ENCODE peak calls at places on chromosomes 4 and X, in eight cellular contexts. One of them, this sample, is unnamed.

GRCh38 chr4:6487466-6487865 is 15.1 kb upstream of the PPP2R2C start:
- DNase-seq in astrocyte: no peak
- DNase-seq in foreskin fibroblast: no peak
- DNase-seq in left lung: no peak
- DNase-seq in AG10803: no peak
- DNase-seq in astrocyte of the spinal cord: no peak
- DNase-seq in nephron progenitor cell: no peak
- DNase-seq in spleen: no peak
- DNase-seq in this sample: no peak

GRCh38 chr4:26632916-26633315 is 49.0 kb downstream of the TBC1D19 start:
- DNase-seq in AG10803: peak; percentile 30
- DNase-seq in astrocyte of the spinal cord: no peak
- DNase-seq in spleen: no peak
- DNase-seq in left lung: no peak
- DNase-seq in foreskin fibroblast: peak; percentile 44
- DNase-seq in nephron progenitor cell: no peak
- DNase-seq in astrocyte: no peak
- DNase-seq in this sample: no peak

GRCh38 chr4:137621056-137621455 is 88.8 kb upstream of the PCDH18 start:
- DNase-seq in foreskin fibroblast: no peak
- DNase-seq in spleen: no peak
- DNase-seq in left lung: no peak
- DNase-seq in astrocyte: peak; percentile 8
- DNase-seq in AG10803: no peak
- DNase-seq in astrocyte of the spinal cord: peak; percentile 19
- DNase-seq in nephron progenitor cell: peak; percentile 19
- DNase-seq in this sample: peak; percentile 43

GRCh38 chr4:27861381-27861787 is 1000.7 kb downstream of the STIM2 start:
- DNase-seq in AG10803: peak; percentile 1
- DNase-seq in astrocyte: no peak
- DNase-seq in foreskin fibroblast: peak; percentile 0
- DNase-seq in spleen: no peak
- DNase-seq in astrocyte of the spinal cord: peak; percentile 44
- DNase-seq in nephron progenitor cell: peak; percentile 31
- DNase-seq in left lung: no peak
- DNase-seq in this sample: no peak

GRCh38 chr4:2186133-2186864 is 55.6 kb downstream of the HAUS3 start:
- DNase-seq in astrocyte: no peak
- DNase-seq in nephron progenitor cell: peak; percentile 10
- DNase-seq in left lung: no peak
- DNase-seq in astrocyte of the spinal cord: peak; percentile 7
- DNase-seq in AG10803: no peak
- DNase-seq in spleen: no peak
- DNase-seq in foreskin fibroblast: peak; percentile 55
- DNase-seq in this sample: no peak

GRCh38 chrX:87664381-87664780 is 146.8 kb downstream of the KLHL4 start:
- DNase-seq in nephron progenitor cell: no peak
- DNase-seq in foreskin fibroblast: peak; percentile 0
- DNase-seq in AG10803: no peak
- DNase-seq in left lung: no peak
- DNase-seq in spleen: no peak
- DNase-seq in astrocyte: no peak
- DNase-seq in astrocyte of the spinal cord: peak; percentile 39
- DNase-seq in this sample: no peak

GRCh38 chr4:89069481-89069880 is 12.5 kb upstream of the FAM13A start:
- DNase-seq in left lung: no peak
- DNase-seq in spleen: no peak
- DNase-seq in astrocyte: no peak
- DNase-seq in foreskin fibroblast: no peak
- DNase-seq in nephron progenitor cell: no peak
- DNase-seq in AG10803: no peak
- DNase-seq in astrocyte of the spinal cord: no peak
- DNase-seq in this sample: no peak

GRCh38 chrX:37825225-37825842 is 22.0 kb downstream of the DYNLT3 start:
- DNase-seq in foreskin fibroblast: peak; percentile 51
- DNase-seq in astrocyte: no peak
- DNase-seq in left lung: no peak
- DNase-seq in AG10803: peak; percentile 25
- DNase-seq in nephron progenitor cell: peak; percentile 37
- DNase-seq in astrocyte of the spinal cord: peak; percentile 43
- DNase-seq in spleen: no peak
- DNase-seq in this sample: peak; percentile 43

GRCh38 chr4:175298119-175298518 is 380.0 kb downstream of the ADAM29 start:
- DNase-seq in astrocyte: peak; percentile 4
- DNase-seq in left lung: no peak
- DNase-seq in spleen: no peak
- DNase-seq in foreskin fibroblast: peak; percentile 54
- DNase-seq in astrocyte of the spinal cord: peak; percentile 53
- DNase-seq in AG10803: peak; percentile 16
- DNase-seq in nephron progenitor cell: no peak
- DNase-seq in this sample: no peak

GRCh38 chrX:21691512-21692018 is 33.4 kb upstream of the KLHL34 start:
- DNase-seq in foreskin fibroblast: no peak
- DNase-seq in astrocyte: no peak
- DNase-seq in nephron progenitor cell: no peak
- DNase-seq in spleen: no peak
- DNase-seq in AG10803: no peak
- DNase-seq in astrocyte of the spinal cord: no peak
- DNase-seq in left lung: no peak
- DNase-seq in this sample: no peak

GRCh38 chrX:19604375-19604774 is 89.1 kb upstream of the MAP3K15 start:
- DNase-seq in foreskin fibroblast: no peak
- DNase-seq in astrocyte of the spinal cord: no peak
- DNase-seq in nephron progenitor cell: no peak
- DNase-seq in left lung: no peak
- DNase-seq in spleen: no peak
- DNase-seq in AG10803: no peak
- DNase-seq in astrocyte: no peak
- DNase-seq in this sample: no peak

GRCh38 chr4:120348521-120348920 is 281.9 kb upstream of the MAD2L1 start:
- DNase-seq in AG10803: no peak
- DNase-seq in astrocyte: no peak
- DNase-seq in nephron progenitor cell: no peak
- DNase-seq in foreskin fibroblast: peak; percentile 61
- DNase-seq in spleen: no peak
- DNase-seq in left lung: no peak
- DNase-seq in astrocyte of the spinal cord: no peak
- DNase-seq in this sample: no peak

GRCh38 chr4:52173470-52174055 is 122.5 kb downstream of the SPATA18 start:
- DNase-seq in astrocyte of the spinal cord: no peak
- DNase-seq in foreskin fibroblast: peak; percentile 82
- DNase-seq in left lung: peak; percentile 39
- DNase-seq in astrocyte: no peak
- DNase-seq in nephron progenitor cell: no peak
- DNase-seq in AG10803: peak; percentile 78
- DNase-seq in spleen: no peak
- DNase-seq in this sample: no peak

GRCh38 chr4:129218355-129218754 is 122.4 kb downstream of the C4orf33 start:
- DNase-seq in astrocyte: no peak
- DNase-seq in spleen: no peak
- DNase-seq in foreskin fibroblast: no peak
- DNase-seq in astrocyte of the spinal cord: peak; percentile 48
- DNase-seq in left lung: no peak
- DNase-seq in nephron progenitor cell: peak; percentile 7
- DNase-seq in AG10803: no peak
- DNase-seq in this sample: no peak

GRCh38 chr4:3644849-3645627 is 112.8 kb upstream of the LRPAP1 start:
- DNase-seq in left lung: no peak
- DNase-seq in spleen: no peak
- DNase-seq in foreskin fibroblast: peak; percentile 43
- DNase-seq in nephron progenitor cell: no peak
- DNase-seq in astrocyte of the spinal cord: no peak
- DNase-seq in AG10803: peak; percentile 35
- DNase-seq in astrocyte: peak; percentile 12
- DNase-seq in this sample: no peak

GRCh38 chr4:183790661-183791060 is 114.4 kb upstream of the STOX2 start:
- DNase-seq in foreskin fibroblast: no peak
- DNase-seq in astrocyte of the spinal cord: no peak
- DNase-seq in left lung: no peak
- DNase-seq in spleen: no peak
- DNase-seq in AG10803: no peak
- DNase-seq in nephron progenitor cell: no peak
- DNase-seq in astrocyte: no peak
- DNase-seq in this sample: no peak

GRCh38 chr4:183401473-183401872 is 43.0 kb upstream of the CDKN2AIP start:
- DNase-seq in nephron progenitor cell: no peak
- DNase-seq in foreskin fibroblast: no peak
- DNase-seq in left lung: no peak
- DNase-seq in AG10803: no peak
- DNase-seq in astrocyte of the spinal cord: no peak
- DNase-seq in astrocyte: no peak
- DNase-seq in spleen: no peak
- DNase-seq in this sample: no peak

GRCh38 chr4:41219421-41219950 is 5.1 kb upstream of the APBB2 start:
- DNase-seq in left lung: no peak
- DNase-seq in astrocyte: no peak
- DNase-seq in spleen: no peak
- DNase-seq in AG10803: no peak
- DNase-seq in nephron progenitor cell: no peak
- DNase-seq in astrocyte of the spinal cord: no peak
- DNase-seq in foreskin fibroblast: no peak
- DNase-seq in this sample: no peak

GRCh38 chr4:3045500-3045850 is 28.9 kb downstream of the HTT-AS start:
- DNase-seq in foreskin fibroblast: peak; percentile 24
- DNase-seq in AG10803: peak; percentile 64
- DNase-seq in nephron progenitor cell: no peak
- DNase-seq in left lung: peak; percentile 85
- DNase-seq in spleen: peak; percentile 94
- DNase-seq in astrocyte: peak; percentile 51
- DNase-seq in astrocyte of the spinal cord: peak; percentile 38
- DNase-seq in this sample: no peak

GRCh38 chrX:11478036-11478435 is 184.8 kb downstream of the AMELX start:
- DNase-seq in nephron progenitor cell: no peak
- DNase-seq in astrocyte of the spinal cord: no peak
- DNase-seq in spleen: no peak
- DNase-seq in foreskin fibroblast: no peak
- DNase-seq in AG10803: no peak
- DNase-seq in astrocyte: no peak
- DNase-seq in left lung: no peak
- DNase-seq in this sample: no peak

GRCh38 chrX:11470231-11470630 is 177.0 kb downstream of the AMELX start:
- DNase-seq in AG10803: peak; percentile 77
- DNase-seq in spleen: no peak
- DNase-seq in left lung: no peak
- DNase-seq in astrocyte: peak; percentile 92
- DNase-seq in nephron progenitor cell: no peak
- DNase-seq in astrocyte of the spinal cord: peak; percentile 92
- DNase-seq in foreskin fibroblast: peak; percentile 82
- DNase-seq in this sample: no peak

GRCh38 chrX:13669246-13669689 is 16.3 kb downstream of the TCEANC start:
- DNase-seq in left lung: peak; percentile 67
- DNase-seq in astrocyte of the spinal cord: peak; percentile 96
- DNase-seq in astrocyte: peak; percentile 96
- DNase-seq in nephron progenitor cell: no peak
- DNase-seq in foreskin fibroblast: peak; percentile 77
- DNase-seq in spleen: no peak
- DNase-seq in AG10803: peak; percentile 95
- DNase-seq in this sample: no peak

GRCh38 chr4:143348233-143349077 is 11.8 kb downstream of the GAB1 start:
- DNase-seq in spleen: no peak
- DNase-seq in left lung: no peak
- DNase-seq in nephron progenitor cell: no peak
- DNase-seq in astrocyte of the spinal cord: no peak
- DNase-seq in astrocyte: no peak
- DNase-seq in AG10803: no peak
- DNase-seq in foreskin fibroblast: no peak
- DNase-seq in this sample: no peak

DNA sequence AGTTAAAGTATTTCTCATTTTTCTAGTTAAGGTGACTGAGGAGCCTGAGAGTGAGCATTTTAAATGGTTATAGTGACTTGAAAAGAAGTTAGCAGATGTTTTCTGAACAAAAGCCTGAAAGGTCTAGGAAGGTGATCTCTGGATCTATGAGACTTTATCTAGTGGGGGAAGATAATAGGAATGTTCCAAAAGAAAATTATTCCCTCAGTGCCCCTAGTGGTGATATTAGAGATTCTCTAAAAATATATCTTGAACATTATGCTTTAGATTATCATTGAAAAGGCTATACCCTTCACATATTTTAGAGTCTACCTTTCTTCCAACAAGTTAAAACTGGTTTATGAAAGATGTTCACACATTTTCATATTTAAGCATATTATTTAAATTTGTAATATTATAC is 69.0 kb upstream of the SPANXN1 start:
- DNase-seq in astrocyte: no peak
- DNase-seq in left lung: no peak
- DNase-seq in foreskin fibroblast: no peak
- DNase-seq in nephron progenitor cell: no peak
- DNase-seq in spleen: no peak
- DNase-seq in AG10803: no peak
- DNase-seq in astrocyte of the spinal cord: no peak
- DNase-seq in this sample: no peak
- TF ChIP-seq CTCF in astrocyte: peak; percentile 3
- TF ChIP-seq CTCF in left lung: no peak
- TF ChIP-seq CTCF in foreskin fibroblast: no peak
- TF ChIP-seq CTCF in nephron progenitor cell: no peak
- TF ChIP-seq CTCF in spleen: no peak
- TF ChIP-seq CTCF in AG10803: no peak
- TF ChIP-seq CTCF in astrocyte of the spinal cord: peak; percentile 9
- TF ChIP-seq CTCF in this sample: peak; percentile 59

DNA sequence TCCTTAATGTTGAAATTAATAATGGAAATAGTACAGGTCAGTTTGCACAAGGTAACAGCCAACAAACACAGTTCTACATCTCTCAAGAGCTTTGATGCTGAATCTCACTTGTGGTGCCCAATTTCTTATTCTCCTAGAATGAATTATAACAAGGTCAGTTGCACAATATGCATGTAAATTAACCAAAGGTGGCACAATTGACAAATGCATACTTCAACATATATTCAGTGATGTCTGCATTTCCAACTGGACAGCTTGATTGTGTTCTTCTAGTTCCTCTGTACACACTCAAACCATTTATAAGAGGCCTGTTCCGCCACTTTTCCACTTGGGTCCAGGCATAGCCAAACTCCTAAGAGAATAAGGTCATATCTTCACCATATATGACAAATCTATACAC is 210.3 kb upstream of the EPHA5 start:
- DNase-seq in astrocyte of the spinal cord: no peak
- DNase-seq in spleen: no peak
- DNase-seq in left lung: no peak
- DNase-seq in AG10803: no peak
- DNase-seq in astrocyte: no peak
- DNase-seq in nephron progenitor cell: no peak
- DNase-seq in foreskin fibroblast: no peak
- DNase-seq in this sample: no peak
- TF ChIP-seq CTCF in astrocyte of the spinal cord: no peak
- TF ChIP-seq CTCF in spleen: no peak
- TF ChIP-seq CTCF in left lung: no peak
- TF ChIP-seq CTCF in AG10803: no peak
- TF ChIP-seq CTCF in astrocyte: no peak
- TF ChIP-seq CTCF in nephron progenitor cell: no peak
- TF ChIP-seq CTCF in foreskin fibroblast: no peak
- TF ChIP-seq CTCF in this sample: no peak

GRCh38 chr4:102420563-102421221 is 75.4 kb upstream of the SLC39A8 start:
- DNase-seq in AG10803: peak; percentile 52
- DNase-seq in astrocyte: peak; percentile 4
- DNase-seq in astrocyte of the spinal cord: peak; percentile 12
- DNase-seq in spleen: no peak
- DNase-seq in nephron progenitor cell: no peak
- DNase-seq in foreskin fibroblast: peak; percentile 57
- DNase-seq in left lung: no peak
- DNase-seq in this sample: no peak
- TF ChIP-seq CTCF in AG10803: peak; percentile 57
- TF ChIP-seq CTCF in astrocyte: no peak
- TF ChIP-seq CTCF in astrocyte of the spinal cord: no peak
- TF ChIP-seq CTCF in spleen: no peak
- TF ChIP-seq CTCF in nephron progenitor cell: no peak
- TF ChIP-seq CTCF in foreskin fibroblast: no peak
- TF ChIP-seq CTCF in left lung: no peak
- TF ChIP-seq CTCF in this sample: no peak

GRCh38 chr4:132614682-132615081 is 534.4 kb upstream of the PCDH10 start:
- DNase-seq in astrocyte of the spinal cord: peak; percentile 20
- DNase-seq in spleen: no peak
- DNase-seq in astrocyte: peak; percentile 15
- DNase-seq in nephron progenitor cell: no peak
- DNase-seq in left lung: no peak
- DNase-seq in foreskin fibroblast: peak; percentile 3
- DNase-seq in AG10803: no peak
- DNase-seq in this sample: no peak
- TF ChIP-seq CTCF in astrocyte of the spinal cord: peak; percentile 38
- TF ChIP-seq CTCF in spleen: no peak
- TF ChIP-seq CTCF in astrocyte: peak; percentile 40
- TF ChIP-seq CTCF in nephron progenitor cell: peak; percentile 43
- TF ChIP-seq CTCF in left lung: no peak
- TF ChIP-seq CTCF in foreskin fibroblast: no peak
- TF ChIP-seq CTCF in AG10803: peak; percentile 15
- TF ChIP-seq CTCF in this sample: peak; percentile 81

This sample was measured in glutamatergic neuron.